ENCODE peak calls at places on chromosomes 4 and X, in eight cellular contexts. P, M, S, N, E, F, V and T are unnamed samples.

GRCh38 chr4:36392049-36392448 is 110.6 kb downstream of the DTHD1 start:
- DNase-seq in P (no peak), M (no peak), S (no peak), N (no peak), E (no peak), F (no peak), V (no peak), T (no peak)

GRCh38 chrX:7435822-7436221 is 287.9 kb upstream of the PUDP start:
- DNase-seq in P (no peak), M (no peak), S (no peak), N (no peak), E (no peak), F (no peak), V (no peak), T (no peak)

GRCh38 chr4:127521463-127521862 is 111.3 kb upstream of the INTU start:
- DNase-seq in P (no peak), M (no peak), S (no peak), N (no peak), E (no peak), F (no peak), V (no peak), T (no peak)

GRCh38 chr4:26081795-26082498 is 167.9 kb downstream of the SMIM20 start:
- DNase-seq in P (peak), M (no peak), S (no peak), N (peak), E (peak), F (no peak), V (no peak), T (no peak)

GRCh38 chr4:114694770-114695169 is 96.2 kb downstream of the UGT8 start:
- DNase-seq in P (no peak), M (no peak), S (no peak), N (peak), E (peak), F (no peak), V (no peak), T (no peak)

GRCh38 chr4:742742-743311 is 37.2 kb downstream of the PCGF3 start:
- DNase-seq in P (peak), M (no peak), S (peak), N (peak), E (peak), F (peak), V (peak), T (peak)

GRCh38 chrX:68249401-68249831 is 183.9 kb downstream of the OPHN1 start:
- DNase-seq in P (no peak), M (no peak), S (peak), N (no peak), E (no peak), F (peak), V (no peak), T (no peak)

GRCh38 chr4:88859191-88859812 is 161.7 kb upstream of the NAP1L5 start:
- DNase-seq in P (no peak), M (no peak), S (no peak), N (no peak), E (no peak), F (no peak), V (no peak), T (no peak)

GRCh38 chrX:137432609-137433008 is 133.3 kb upstream of the ZIC3 start:
- DNase-seq in P (no peak), M (no peak), S (no peak), N (peak), E (no peak), F (no peak), V (no peak), T (no peak)

GRCh38 chr4:16524911-16525574 is 298.8 kb upstream of the TAPT1 start:
- DNase-seq in P (no peak), M (no peak), S (no peak), N (no peak), E (peak), F (peak), V (no peak), T (peak)

GRCh38 chr4:55008166-55009056 is 117.0 kb downstream of the KDR start:
- DNase-seq in P (no peak), M (no peak), S (no peak), N (no peak), E (no peak), F (peak), V (peak), T (peak)

GRCh38 chr4:62797221-62797620 is 1597.1 kb downstream of the ADGRL3 start:
- DNase-seq in P (no peak), M (no peak), S (no peak), N (no peak), E (no peak), F (no peak), V (no peak), T (no peak)

GRCh38 chr4:169492436-169493163 is 119.8 kb downstream of the NEK1 start:
- DNase-seq in P (no peak), M (no peak), S (no peak), N (peak), E (peak), F (no peak), V (no peak), T (peak)

GRCh38 chr4:56181140-56181950 is 205.9 kb downstream of the AASDH start:
- DNase-seq in P (no peak), M (no peak), S (no peak), N (no peak), E (no peak), F (no peak), V (no peak), T (no peak)

GRCh38 chr4:73704314-73705055 is 35.9 kb upstream of the CXCL8 start:
- DNase-seq in P (peak), M (peak), S (peak), N (peak), E (peak), F (peak), V (peak), T (peak)

GRCh38 chr4:130808492-130808891 is 1712.5 kb downstream of the C4orf33 start:
- DNase-seq in P (no peak), M (no peak), S (no peak), N (peak), E (no peak), F (no peak), V (no peak), T (no peak)

GRCh38 chr4:74197123-74197522 is 39.2 kb downstream of the MTHFD2L start:
- DNase-seq in P (no peak), M (no peak), S (no peak), N (no peak), E (no peak), F (no peak), V (no peak), T (no peak)

DNA sequence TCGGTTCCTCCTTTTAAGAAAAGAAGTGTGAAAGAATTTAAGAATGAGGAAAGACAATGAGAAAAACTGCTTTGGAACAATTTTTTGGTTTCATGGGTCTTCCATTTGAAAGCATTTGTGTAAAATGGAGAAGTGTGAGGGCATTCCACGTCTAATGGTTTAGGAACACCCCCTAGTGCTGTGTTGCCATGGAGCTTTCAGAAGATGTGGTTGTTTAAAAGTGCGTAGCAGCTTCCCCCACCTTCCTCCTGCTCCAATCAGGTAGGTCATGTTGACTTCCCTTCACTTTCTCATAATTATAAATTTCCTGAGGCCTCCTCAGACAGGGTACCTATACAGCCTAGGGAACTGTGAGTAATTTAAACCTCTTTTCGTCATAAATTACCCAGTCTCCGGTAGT is 50.0 kb downstream of the UGT2B10 start:
- DNase-seq in P (no peak), M (no peak), S (no peak), N (no peak), E (no peak), F (no peak), V (no peak), T (no peak)
- H3K4me3 ChIP-seq in P (no peak), M (no peak), S (no peak), N (no peak), E (no peak), F (no peak), V (no peak), T (no peak)

DNA sequence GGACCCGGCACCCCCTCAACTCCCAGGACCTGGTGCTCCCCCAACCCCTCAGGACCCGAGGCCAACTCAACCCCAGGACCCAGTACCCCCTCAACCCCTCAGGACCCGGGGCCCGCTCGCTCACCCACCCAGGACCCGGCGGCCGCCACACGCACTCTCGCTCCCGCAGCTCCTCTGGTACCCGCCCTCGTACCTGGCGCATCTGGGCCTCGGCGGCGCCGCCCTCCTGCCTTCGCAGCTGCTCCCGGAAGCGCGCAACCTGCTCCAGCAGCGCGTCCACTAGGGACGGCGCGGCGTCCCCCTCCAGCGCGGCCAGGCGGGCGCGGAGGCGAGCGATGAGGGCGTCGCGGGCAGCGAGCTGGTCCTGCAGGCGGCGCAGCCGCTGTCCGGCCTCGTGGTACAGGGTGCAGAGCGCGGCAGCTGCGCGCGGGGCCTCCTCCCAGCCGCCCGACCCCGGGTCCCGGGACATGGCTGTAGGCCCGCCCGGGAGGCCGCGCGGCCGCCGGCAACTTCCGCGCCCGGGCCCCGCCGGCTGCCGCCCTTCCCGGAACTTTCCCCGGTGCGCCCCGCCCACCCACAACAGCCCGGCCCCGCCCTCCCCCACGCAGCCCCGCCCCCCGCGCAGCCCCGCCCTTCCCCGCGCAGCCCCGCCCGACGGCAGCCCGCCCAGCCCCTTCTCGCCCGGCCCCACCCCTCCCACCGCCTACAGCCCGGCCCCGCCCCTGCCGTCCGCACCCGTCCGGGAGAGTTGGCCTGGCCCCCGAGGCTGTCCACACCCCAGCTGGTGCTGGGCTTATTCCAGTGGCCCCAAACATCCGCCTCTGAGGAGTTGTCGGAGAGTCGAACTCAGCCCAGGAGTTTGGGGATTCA is at the start of gene TNIP2:
- DNase-seq in P (peak), M (peak), S (peak), N (peak), E (peak), F (peak), V (peak), T (peak)
- TF ChIP-seq POLR2A in P (peak), M (no peak), S (peak), N (peak), E (peak), F (peak), V (peak), T (peak)

GRCh38 chrX:130810561-130810960 is 92.4 kb downstream of the ENOX2 start:
- DNase-seq in P (no peak), M (no peak), S (no peak), N (no peak), E (no peak), F (no peak), V (no peak), T (no peak)
- H3K4me3 ChIP-seq in P (no peak), M (no peak), S (no peak), N (no peak), E (no peak), F (no peak), V (no peak), T (no peak)

DNA sequence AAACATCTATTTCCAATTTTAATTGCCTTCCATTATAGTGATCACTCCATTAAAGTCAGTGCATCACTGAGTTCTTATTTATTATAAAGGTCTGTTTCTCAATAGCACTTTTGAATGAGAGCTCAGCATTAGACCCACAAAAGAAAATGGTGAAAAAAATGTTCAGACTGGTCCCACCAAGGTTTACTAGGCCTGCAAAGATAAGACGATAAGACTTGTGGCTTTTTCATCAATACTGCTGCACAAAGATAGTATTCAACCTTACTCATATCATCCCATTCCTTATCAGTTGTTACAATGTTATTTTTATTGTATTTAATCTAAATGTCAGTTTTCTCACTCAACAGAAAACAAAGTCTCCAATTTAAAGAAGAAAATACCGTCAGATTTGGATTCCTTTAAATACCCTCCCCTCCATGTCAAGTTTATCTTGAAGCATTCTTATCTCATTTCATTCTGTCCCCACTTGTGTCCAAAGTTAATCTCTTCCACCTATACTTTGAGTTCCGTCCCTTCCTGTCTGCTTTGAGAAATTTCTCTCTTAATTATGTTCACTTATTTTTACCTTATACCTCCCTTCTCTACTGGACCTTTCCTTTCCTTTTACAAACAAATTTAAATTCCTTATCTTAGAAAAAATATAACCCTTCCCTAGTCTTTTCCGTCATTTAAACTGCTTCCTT is 140.0 kb downstream of the GASK1B start:
- DNase-seq in P (no peak), M (no peak), S (no peak), N (no peak), E (no peak), F (no peak), V (no peak), T (no peak)
- TF ChIP-seq POLR2A in P (no peak), M (no peak), S (no peak), N (no peak), E (no peak), F (no peak), V (no peak), T (no peak)

DNA sequence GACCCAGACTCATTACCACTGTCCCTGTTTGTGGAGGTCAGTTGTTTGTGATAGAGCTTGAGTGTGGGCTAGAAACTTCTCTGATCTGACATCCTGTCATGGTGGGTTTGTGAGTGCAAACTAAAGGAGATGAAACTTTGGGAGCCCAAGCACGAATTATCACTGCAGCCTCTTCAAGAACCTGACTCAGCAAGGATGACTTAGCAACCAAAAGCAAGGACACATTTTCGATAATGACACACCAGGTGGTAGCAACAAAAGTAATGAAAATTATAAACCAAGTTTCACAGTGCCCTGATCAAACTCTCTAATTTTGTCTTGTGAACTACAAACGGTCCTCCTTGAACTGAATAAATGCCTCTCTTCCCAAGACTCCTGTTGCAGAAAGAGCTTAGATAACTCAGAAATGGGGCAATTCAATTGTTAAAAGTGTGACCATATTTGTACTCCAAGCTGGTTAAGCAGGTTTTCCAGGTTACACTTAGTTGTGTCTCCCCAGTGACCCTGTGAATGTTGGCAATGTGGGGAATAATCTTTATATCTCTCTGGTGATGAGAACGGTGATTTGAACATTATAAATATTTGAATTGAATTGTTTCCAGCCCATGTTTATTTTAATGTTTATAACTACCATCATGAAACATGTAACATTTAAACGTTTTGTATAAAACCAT is 52.6 kb upstream of the ATP8A1 start:
- DNase-seq in P (peak), M (no peak), S (no peak), N (no peak), E (no peak), F (no peak), V (no peak), T (no peak)
- H3K4me3 ChIP-seq in P (no peak), M (no peak), S (no peak), N (no peak), E (no peak), F (no peak), V (no peak), T (no peak)